ENCODE peak calls at places on chromosomes 6 and 20, in nine cellular contexts. One of them, this sample, is unnamed.

GRCh38 chr20:59735486-59735885 is 131.1 kb downstream of the PHACTR3 start:
- DNase-seq in GM12878: no peak
- DNase-seq in H1: no peak
- DNase-seq in stomach: no peak
- DNase-seq in transverse colon: no peak
- DNase-seq in HepG2: no peak
- DNase-seq in SK-N-SH: no peak
- DNase-seq in suprapubic skin: no peak
- DNase-seq in esophagus muscularis mucosa: no peak
- DNase-seq in this sample: no peak

GRCh38 chr6:159852877-159853276 is 37.9 kb upstream of the MAS1 start:
- DNase-seq in esophagus muscularis mucosa: peak
- DNase-seq in H1: no peak
- DNase-seq in suprapubic skin: no peak
- DNase-seq in transverse colon: no peak
- DNase-seq in SK-N-SH: no peak
- DNase-seq in stomach: no peak
- DNase-seq in GM12878: no peak
- DNase-seq in HepG2: no peak
- DNase-seq in this sample: no peak

GRCh38 chr6:28165566-28165965 is 23.9 kb downstream of the ZKSCAN8 start:
- DNase-seq in GM12878: no peak
- DNase-seq in HepG2: no peak
- DNase-seq in SK-N-SH: no peak
- DNase-seq in suprapubic skin: no peak
- DNase-seq in transverse colon: no peak
- DNase-seq in stomach: no peak
- DNase-seq in esophagus muscularis mucosa: no peak
- DNase-seq in H1: no peak
- DNase-seq in this sample: no peak

GRCh38 chr20:59596690-59597089 is 7.7 kb upstream of the PHACTR3 start:
- DNase-seq in suprapubic skin: no peak
- DNase-seq in H1: no peak
- DNase-seq in HepG2: no peak
- DNase-seq in stomach: no peak
- DNase-seq in SK-N-SH: no peak
- DNase-seq in esophagus muscularis mucosa: no peak
- DNase-seq in GM12878: no peak
- DNase-seq in transverse colon: no peak
- DNase-seq in this sample: no peak

GRCh38 chr20:17660667-17661066 is 21.4 kb downstream of the RRBP1 start:
- DNase-seq in suprapubic skin: peak
- DNase-seq in esophagus muscularis mucosa: no peak
- DNase-seq in GM12878: no peak
- DNase-seq in H1: no peak
- DNase-seq in HepG2: no peak
- DNase-seq in stomach: no peak
- DNase-seq in SK-N-SH: no peak
- DNase-seq in transverse colon: no peak
- DNase-seq in this sample: peak

GRCh38 chr20:26214991-26215390 is 518.3 kb upstream of the ZNF337 start:
- DNase-seq in GM12878: no peak
- DNase-seq in transverse colon: no peak
- DNase-seq in esophagus muscularis mucosa: no peak
- DNase-seq in stomach: no peak
- DNase-seq in H1: no peak
- DNase-seq in HepG2: no peak
- DNase-seq in SK-N-SH: no peak
- DNase-seq in suprapubic skin: no peak
- DNase-seq in this sample: no peak

GRCh38 chr6:27541212-27541931 is 68.5 kb upstream of the ZNF184 start:
- DNase-seq in suprapubic skin: no peak
- DNase-seq in H1: peak
- DNase-seq in stomach: no peak
- DNase-seq in HepG2: peak
- DNase-seq in GM12878: no peak
- DNase-seq in transverse colon: no peak
- DNase-seq in esophagus muscularis mucosa: no peak
- DNase-seq in SK-N-SH: no peak
- DNase-seq in this sample: no peak

GRCh38 chr6:52877786-52878185 is 31.7 kb downstream of the GSTA3 start:
- DNase-seq in esophagus muscularis mucosa: no peak
- DNase-seq in suprapubic skin: no peak
- DNase-seq in HepG2: no peak
- DNase-seq in transverse colon: no peak
- DNase-seq in GM12878: no peak
- DNase-seq in SK-N-SH: no peak
- DNase-seq in stomach: no peak
- DNase-seq in H1: no peak
- DNase-seq in this sample: no peak

GRCh38 chr6:82989891-82990290 is 75.8 kb downstream of the UBE3D start:
- DNase-seq in GM12878: no peak
- DNase-seq in SK-N-SH: no peak
- DNase-seq in suprapubic skin: no peak
- DNase-seq in esophagus muscularis mucosa: no peak
- DNase-seq in H1: no peak
- DNase-seq in HepG2: no peak
- DNase-seq in stomach: no peak
- DNase-seq in transverse colon: no peak
- DNase-seq in this sample: no peak

DNA sequence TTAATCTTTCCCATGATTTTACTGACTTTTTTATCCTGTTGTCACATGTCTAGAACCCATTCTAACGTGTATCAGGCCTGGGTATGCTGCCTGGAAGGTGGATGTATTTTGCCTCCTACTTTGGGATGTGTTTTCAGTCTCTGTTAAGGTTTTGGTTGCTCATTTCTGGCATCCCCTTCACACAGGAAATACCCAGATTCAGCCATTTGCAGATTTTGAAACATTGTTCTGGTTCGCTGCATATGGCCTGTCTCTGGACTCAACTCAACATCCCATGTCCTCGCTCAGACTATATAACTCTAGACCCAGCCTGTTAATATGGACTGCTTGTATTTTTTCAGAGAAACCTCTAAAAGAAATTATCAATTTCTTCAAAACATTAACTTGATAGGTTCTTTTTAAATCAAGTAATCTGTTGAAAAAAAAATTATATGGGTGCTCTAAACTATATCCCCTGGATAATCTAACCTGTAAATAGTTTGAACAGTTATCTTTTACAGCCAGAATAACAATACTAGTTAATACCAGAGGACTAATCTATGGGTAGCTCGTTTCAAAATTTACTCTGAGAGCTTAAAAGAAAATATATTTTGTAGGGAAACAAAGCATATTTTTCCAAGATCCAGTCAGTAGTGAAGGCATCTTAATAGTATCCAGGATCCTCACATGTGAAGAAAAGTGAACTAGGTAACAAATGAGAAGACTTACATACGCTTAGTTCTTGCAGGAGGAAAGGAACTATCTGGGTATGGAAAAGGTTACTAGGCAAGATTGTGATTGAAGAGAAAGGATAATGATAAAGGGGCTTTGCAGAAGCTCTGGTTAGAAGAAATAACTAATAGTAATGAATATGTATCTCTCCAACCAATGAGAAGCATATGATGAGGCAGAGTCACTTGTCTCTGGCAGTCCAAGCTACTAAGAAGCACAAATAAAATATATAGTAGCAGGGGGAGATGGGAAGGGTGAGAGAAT is 23.4 kb upstream of the HLA-DQB1 start:
- DNase-seq in suprapubic skin: no peak
- DNase-seq in stomach: no peak
- DNase-seq in SK-N-SH: no peak
- DNase-seq in GM12878: peak
- DNase-seq in HepG2: no peak
- DNase-seq in esophagus muscularis mucosa: no peak
- DNase-seq in transverse colon: no peak
- DNase-seq in H1: no peak
- DNase-seq in this sample: no peak
- TF ChIP-seq POLR2AphosphoS5 in suprapubic skin: no peak
- TF ChIP-seq POLR2AphosphoS5 in stomach: no peak
- TF ChIP-seq POLR2AphosphoS5 in SK-N-SH: no peak
- TF ChIP-seq POLR2AphosphoS5 in GM12878: peak
- TF ChIP-seq POLR2AphosphoS5 in HepG2: no peak
- TF ChIP-seq POLR2AphosphoS5 in esophagus muscularis mucosa: no peak
- TF ChIP-seq POLR2AphosphoS5 in transverse colon: no peak
- TF ChIP-seq POLR2AphosphoS5 in H1: no peak
- TF ChIP-seq POLR2AphosphoS5 in this sample: no peak

GRCh38 chr20:44057698-44058675 is 129.0 kb downstream of the JPH2 start:
- DNase-seq in suprapubic skin: no peak
- DNase-seq in H1: peak
- DNase-seq in esophagus muscularis mucosa: no peak
- DNase-seq in GM12878: no peak
- DNase-seq in stomach: no peak
- DNase-seq in HepG2: no peak
- DNase-seq in transverse colon: no peak
- DNase-seq in SK-N-SH: no peak
- DNase-seq in this sample: peak

GRCh38 chr20:44054118-44054517 is 132.9 kb downstream of the JPH2 start:
- DNase-seq in stomach: peak
- DNase-seq in H1: peak
- DNase-seq in HepG2: no peak
- DNase-seq in suprapubic skin: no peak
- DNase-seq in esophagus muscularis mucosa: no peak
- DNase-seq in SK-N-SH: no peak
- DNase-seq in GM12878: no peak
- DNase-seq in transverse colon: no peak
- DNase-seq in this sample: peak

GRCh38 chr20:44053046-44053445 is 133.9 kb downstream of the JPH2 start:
- DNase-seq in transverse colon: no peak
- DNase-seq in H1: no peak
- DNase-seq in stomach: peak
- DNase-seq in GM12878: no peak
- DNase-seq in HepG2: no peak
- DNase-seq in esophagus muscularis mucosa: no peak
- DNase-seq in SK-N-SH: no peak
- DNase-seq in suprapubic skin: no peak
- DNase-seq in this sample: no peak

GRCh38 chr20:44054849-44055248 is 132.1 kb downstream of the JPH2 start:
- DNase-seq in HepG2: no peak
- DNase-seq in esophagus muscularis mucosa: no peak
- DNase-seq in GM12878: no peak
- DNase-seq in H1: no peak
- DNase-seq in suprapubic skin: no peak
- DNase-seq in SK-N-SH: no peak
- DNase-seq in transverse colon: no peak
- DNase-seq in stomach: peak
- DNase-seq in this sample: peak

DNA sequence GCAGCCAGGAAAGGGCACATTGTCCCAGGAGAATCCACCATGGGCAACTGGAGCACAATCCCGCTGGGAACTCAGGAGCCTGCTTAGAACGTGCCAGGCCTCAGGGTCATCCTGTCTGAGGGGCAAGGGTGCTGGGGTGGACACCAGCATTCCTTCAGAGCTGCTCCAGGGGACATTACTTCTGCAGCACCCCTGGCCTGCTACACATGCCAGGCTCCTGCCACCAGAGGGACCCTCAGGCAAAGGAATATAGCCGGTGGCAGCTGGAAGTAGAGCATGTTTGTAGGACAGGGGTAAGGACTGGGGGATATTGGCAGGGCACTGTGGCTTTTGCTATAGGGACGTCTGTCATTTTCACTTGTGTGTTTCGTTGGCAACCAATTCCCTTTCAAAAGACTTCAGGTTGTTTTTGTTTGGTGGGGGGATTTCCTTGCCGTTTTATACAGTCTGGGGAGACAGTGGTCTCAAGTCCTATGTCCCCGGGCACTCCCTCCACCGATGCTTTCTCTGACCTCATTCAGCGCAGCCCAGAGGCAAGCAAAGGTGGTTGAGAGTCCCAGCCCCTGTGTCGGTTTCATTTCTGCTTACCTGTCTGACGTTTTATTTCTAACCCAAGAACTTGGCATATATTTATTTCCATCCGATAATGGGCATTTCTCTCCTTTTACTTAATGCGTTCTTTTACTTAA is 130.8 kb downstream of the JPH2 start:
- DNase-seq in SK-N-SH: peak
- DNase-seq in HepG2: peak
- DNase-seq in stomach: peak
- DNase-seq in H1: peak
- DNase-seq in esophagus muscularis mucosa: peak
- DNase-seq in GM12878: no peak
- DNase-seq in suprapubic skin: no peak
- DNase-seq in transverse colon: peak
- DNase-seq in this sample: peak
- TF ChIP-seq EP300 in SK-N-SH: no peak
- TF ChIP-seq EP300 in HepG2: no peak
- TF ChIP-seq EP300 in stomach: no peak
- TF ChIP-seq EP300 in H1: no peak
- TF ChIP-seq EP300 in esophagus muscularis mucosa: no peak
- TF ChIP-seq EP300 in GM12878: no peak
- TF ChIP-seq EP300 in suprapubic skin: no peak
- TF ChIP-seq EP300 in transverse colon: no peak
- TF ChIP-seq EP300 in this sample: no peak

DNA sequence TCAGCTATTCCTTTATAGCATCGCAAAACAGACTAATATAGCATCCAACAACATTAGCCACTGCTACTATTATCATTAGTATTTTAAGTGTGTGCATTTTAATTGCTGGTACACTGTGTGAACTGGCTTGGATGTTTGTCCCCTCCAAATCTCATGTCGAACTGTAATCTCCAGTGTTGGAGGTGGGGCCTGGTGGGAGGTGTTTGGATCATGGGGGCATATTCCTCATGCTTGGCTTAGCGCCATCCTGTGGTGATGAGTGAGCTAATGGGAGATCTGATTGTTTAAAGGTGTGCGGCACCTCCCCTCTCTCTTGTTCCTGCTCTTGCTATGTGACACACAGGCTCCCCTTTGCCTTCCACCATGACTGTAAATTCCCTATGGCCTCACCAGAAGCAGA is 12.4 kb upstream of the OSER1 start:
- DNase-seq in transverse colon: no peak
- DNase-seq in stomach: no peak
- DNase-seq in H1: no peak
- DNase-seq in suprapubic skin: no peak
- DNase-seq in SK-N-SH: no peak
- DNase-seq in HepG2: peak
- DNase-seq in GM12878: no peak
- DNase-seq in esophagus muscularis mucosa: no peak
- DNase-seq in this sample: no peak
- TF ChIP-seq CTCF in transverse colon: no peak
- TF ChIP-seq CTCF in stomach: no peak
- TF ChIP-seq CTCF in H1: peak
- TF ChIP-seq CTCF in suprapubic skin: no peak
- TF ChIP-seq CTCF in SK-N-SH: peak
- TF ChIP-seq CTCF in HepG2: peak
- TF ChIP-seq CTCF in GM12878: no peak
- TF ChIP-seq CTCF in esophagus muscularis mucosa: no peak
- TF ChIP-seq CTCF in this sample: no peak

DNA sequence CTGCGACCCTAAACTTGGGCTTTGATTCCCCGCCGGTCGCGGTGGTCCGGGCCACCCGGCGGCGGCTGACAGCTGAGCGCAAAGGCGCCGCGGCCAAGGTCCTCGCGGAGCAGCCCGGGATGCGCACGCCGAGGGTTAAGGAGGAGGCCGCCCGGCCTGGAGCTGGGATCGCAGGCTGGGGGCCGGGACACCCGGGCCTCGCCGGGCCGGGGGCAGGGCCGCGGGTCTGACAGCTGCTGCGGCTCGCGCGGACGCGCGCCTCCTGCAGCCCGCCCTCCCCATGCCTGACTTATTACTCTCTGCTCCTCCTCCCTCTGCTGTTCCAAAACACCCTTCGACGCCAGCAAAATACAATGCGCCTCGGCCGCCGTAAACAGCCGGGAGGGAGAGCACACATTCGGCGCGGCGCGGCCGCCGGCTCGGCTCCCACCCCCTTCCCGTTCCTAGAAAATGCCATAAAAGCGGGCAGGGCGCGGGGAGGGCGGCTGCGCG is 743 bp downstream of the BACH2 start:
- DNase-seq in GM12878: no peak
- DNase-seq in H1: peak
- DNase-seq in stomach: peak
- DNase-seq in HepG2: no peak
- DNase-seq in esophagus muscularis mucosa: no peak
- DNase-seq in transverse colon: peak
- DNase-seq in suprapubic skin: peak
- DNase-seq in SK-N-SH: peak
- DNase-seq in this sample: peak
- TF ChIP-seq POLR2AphosphoS5 in GM12878: no peak
- TF ChIP-seq POLR2AphosphoS5 in H1: peak
- TF ChIP-seq POLR2AphosphoS5 in stomach: peak
- TF ChIP-seq POLR2AphosphoS5 in HepG2: no peak
- TF ChIP-seq POLR2AphosphoS5 in esophagus muscularis mucosa: peak
- TF ChIP-seq POLR2AphosphoS5 in transverse colon: peak
- TF ChIP-seq POLR2AphosphoS5 in suprapubic skin: peak
- TF ChIP-seq POLR2AphosphoS5 in SK-N-SH: no peak
- TF ChIP-seq POLR2AphosphoS5 in this sample: peak

This sample was measured in sigmoid colon.